ENCODE peak calls at places on chromosomes 3 and 15, in eight cellular contexts. I, Q, V, G, A, L, M and R are unnamed samples.

GRCh38 chr15:58988011-58988785 is 735 bp downstream of the RNF111 start:
- DNase-seq in I (peak; percentile 85), A (peak; percentile 92), G (peak; percentile 53), V (peak; percentile 84), L (peak; percentile 81), M (peak; percentile 62), Q (peak; percentile 92), R (no peak)

GRCh38 chr3:127755305-127755681 is 67.0 kb downstream of the MGLL start:
- DNase-seq in V (no peak), M (no peak), Q (no peak), A (no peak), L (no peak), G (no peak), I (no peak), R (no peak)

GRCh38 chr3:126961191-126961790 is 21.6 kb upstream of the PLXNA1 start:
- DNase-seq in M (no peak), L (peak; percentile 71), I (no peak), Q (peak; percentile 89), G (peak; percentile 95), A (peak; percentile 28), V (peak; percentile 86), R (no peak)

GRCh38 chr3:69210068-69210730 is 87.8 kb upstream of the LMOD3 start:
- DNase-seq in L (no peak), V (no peak), G (no peak), A (no peak), M (no peak), Q (no peak), I (no peak), R (no peak)

GRCh38 chr15:50262533-50262932 is 3.0 kb downstream of the HDC start:
- DNase-seq in L (no peak), Q (no peak), G (no peak), I (no peak), V (no peak), M (no peak), A (no peak), R (no peak)

GRCh38 chr3:146491303-146491702 is 21.9 kb upstream of the PLSCR2 start:
- DNase-seq in L (no peak), M (no peak), G (no peak), V (no peak), I (no peak), A (no peak), Q (no peak), R (no peak)

GRCh38 chr3:158127250-158128219 is 17.6 kb downstream of the RSRC1 start:
- DNase-seq in G (no peak), Q (no peak), A (no peak), M (no peak), V (no peak), L (no peak), I (no peak), R (no peak)

GRCh38 chr15:26001201-26001600 is 138.1 kb upstream of the ATP10A start:
- DNase-seq in V (no peak), M (no peak), I (no peak), A (no peak), G (no peak), L (no peak), Q (no peak), R (no peak)

GRCh38 chr3:114318295-114318694 is 24.5 kb downstream of the TIGIT start:
- DNase-seq in M (no peak), L (no peak), V (no peak), I (no peak), Q (no peak), A (no peak), G (no peak), R (no peak)

GRCh38 chr15:100669260-100669659 is 66.9 kb downstream of the ASB7 start:
- DNase-seq in V (peak; percentile 54), A (no peak), L (no peak), I (no peak), G (no peak), M (no peak), Q (no peak), R (no peak)

GRCh38 chr15:78216276-78217229 is 17.8 kb downstream of the ACSBG1 start:
- DNase-seq in I (no peak), L (peak; percentile 84), M (no peak), Q (no peak), V (no peak), A (peak; percentile 79), G (peak; percentile 93), R (no peak)

GRCh38 chr3:139327861-139328260 is 16.0 kb upstream of the MRPS22 start:
- DNase-seq in Q (no peak), I (no peak), L (no peak), G (no peak), A (no peak), V (no peak), M (no peak), R (no peak)

GRCh38 chr15:75673426-75674247 is 25.9 kb downstream of the SNX33 start:
- DNase-seq in G (peak; percentile 75), V (peak; percentile 97), A (no peak), L (peak; percentile 89), I (no peak), Q (peak; percentile 96), M (no peak), R (no peak)

GRCh38 chr15:75672646-75673425 is 25.1 kb downstream of the SNX33 start:
- DNase-seq in G (peak; percentile 64), L (no peak), Q (peak; percentile 86), I (peak; percentile 56), M (peak; percentile 15), V (peak; percentile 89), A (no peak), R (no peak)

GRCh38 chr15:75672111-75672602 is 24.4 kb downstream of the SNX33 start:
- DNase-seq in V (peak; percentile 74), G (no peak), A (no peak), M (no peak), Q (no peak), I (no peak), L (no peak), R (no peak)

GRCh38 chr15:75675579-75676404 is 28.1 kb downstream of the SNX33 start:
- DNase-seq in A (no peak), Q (no peak), M (no peak), G (peak; percentile 77), V (peak; percentile 90), L (no peak), I (no peak), R (no peak)

DNA sequence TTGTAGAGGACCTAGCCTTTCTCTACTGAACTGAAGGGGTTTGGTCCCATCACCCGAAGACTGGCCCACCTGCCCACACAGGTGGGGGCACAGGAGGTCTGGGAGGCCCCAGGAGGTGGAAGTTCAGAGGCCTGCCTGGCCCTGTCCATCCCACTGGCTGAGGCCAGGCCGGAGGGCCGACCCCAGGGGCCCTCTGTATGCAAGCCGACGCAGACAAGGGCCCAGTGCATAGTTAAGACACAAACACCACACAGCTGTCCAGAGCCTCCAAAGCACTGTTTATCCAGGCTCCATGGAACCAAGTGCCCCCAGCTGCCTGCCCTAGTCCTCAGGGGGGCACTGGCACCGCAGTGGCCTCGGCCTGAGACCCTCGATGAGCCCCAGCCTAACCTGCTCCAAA is 26.7 kb downstream of the SNX33 start:
- DNase-seq in I (no peak), V (no peak), G (no peak), L (no peak), A (no peak), M (no peak), Q (no peak), R (no peak)
- H3K4me1 ChIP-seq in I (peaks cover 32% of the 10 kb centered on the region), V (peaks cover 6% of the 10 kb centered on the region), G (peaks cover 35% of the 10 kb centered on the region), L (peaks cover 47% of the 10 kb centered on the region), A (no peaks in the 10 kb centered on the region), M (no peaks in the 10 kb centered on the region), Q (no peaks in the 10 kb centered on the region), R (no peaks in the 10 kb centered on the region)

DNA sequence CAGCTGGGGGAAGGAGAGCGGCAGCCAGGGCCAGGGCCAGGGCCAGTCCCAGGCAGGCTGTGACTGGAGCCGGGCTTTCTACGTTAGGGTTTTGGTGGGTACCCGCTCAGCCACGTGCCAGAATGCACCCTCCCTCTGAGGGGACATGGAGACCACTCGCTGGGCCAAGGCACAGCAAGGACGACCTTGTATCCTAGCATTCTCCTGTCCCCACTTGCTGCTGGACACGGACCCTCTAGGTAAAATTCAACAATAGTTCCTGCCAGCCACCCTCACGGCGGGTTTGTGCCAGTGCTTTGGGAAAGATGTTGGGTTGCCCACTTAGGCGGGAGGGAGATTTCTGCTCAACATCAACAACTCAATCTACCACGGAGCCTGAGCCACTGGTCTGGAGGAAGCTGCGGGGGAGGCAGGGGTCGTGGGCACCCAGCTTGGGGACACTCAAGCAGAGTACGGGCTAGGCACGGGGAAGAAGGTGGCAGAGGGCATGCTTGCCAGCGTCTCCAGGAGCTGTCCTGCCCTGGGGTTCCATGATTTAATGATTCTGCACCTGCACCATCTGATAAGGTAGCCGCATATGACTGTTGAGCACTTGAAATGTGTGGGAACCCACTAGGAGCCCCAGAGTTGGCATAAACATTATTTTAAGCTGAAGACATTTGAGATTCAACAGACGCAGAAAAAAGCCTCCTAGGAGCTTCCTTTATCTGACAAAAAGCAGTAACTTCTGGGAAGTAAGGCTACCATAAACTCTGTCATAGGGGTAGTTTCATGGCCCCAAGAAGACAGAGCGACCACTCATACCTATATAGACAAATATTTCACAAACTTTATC is 22.5 kb upstream of the C15orf39 start:
- DNase-seq in V (no peak), G (no peak), M (no peak), I (no peak), L (no peak), A (no peak), Q (peak; percentile 67), R (no peak)
- H3K4me3 ChIP-seq in V (peak overlapping the region; percentile 43), G (peak overlapping the region; percentile 48), M (no peak overlapping the region), I (peak overlapping the region; percentile 13), L (peak overlapping the region; percentile 41), A (peak overlapping the region; percentile 26), Q (no peak overlapping the region), R (no peak overlapping the region)

GRCh38 chr3:10597733-10598132 is 92.3 kb upstream of the ATP2B2 start:
- DNase-seq in V (no peak), M (no peak), L (no peak), Q (no peak), I (no peak), A (no peak), G (no peak), R (no peak)
- H3K27ac ChIP-seq in V (no peak overlapping the region), M (no peak overlapping the region), L (no peak overlapping the region), Q (no peak overlapping the region), I (no peak overlapping the region), A (no peak overlapping the region), G (no peak overlapping the region), R (no peak overlapping the region)

GRCh38 chr15:90419202-90419601 is 31.2 kb downstream of the IQGAP1 start:
- DNase-seq in M (no peak), A (no peak), G (no peak), I (no peak), V (no peak), L (no peak), Q (no peak), R (no peak)
- H3K4me1 ChIP-seq in M (peaks cover 44% of the 10 kb centered on the region), A (no peaks in the 10 kb centered on the region), G (peaks cover 75% of the 10 kb centered on the region), I (peaks cover 8% of the 10 kb centered on the region), V (peaks cover 4% of the 10 kb centered on the region), L (peaks cover 81% of the 10 kb centered on the region), Q (peaks cover 2% of the 10 kb centered on the region), R (peaks cover 23% of the 10 kb centered on the region)

GRCh38 chr3:97972976-97973375 is 745 bp upstream of the RIOX2 start:
- DNase-seq in G (no peak), Q (no peak), I (no peak), M (no peak), A (no peak), V (no peak), L (no peak), R (no peak)
- H3K4me3 ChIP-seq in G (peak overlapping the region; percentile 89), Q (no peak overlapping the region), I (no peak overlapping the region), M (no peak overlapping the region), A (no peak overlapping the region), V (peak overlapping the region; percentile 76), L (peak overlapping the region; percentile 94), R (peak overlapping the region; percentile 57)